ENCODE peak calls at places on chromosomes 1 and 21, in four cellular contexts. G is ACHN, A is islet precursor cell, R is NCI-H524. V is an unnamed sample.

GRCh38 chr1:93346472-93346991 is 825 bp downstream of the DR1 start:
- DNase-seq in A (peak), G (peak), R (peak), V (no peak)

GRCh38 chr1:239718997-239719628 is 332.7 kb downstream of the CHRM3 start:
- DNase-seq in G (no peak), A (no peak), R (no peak), V (no peak)

GRCh38 chr1:153277852-153278251 is 18.4 kb downstream of the LORICRIN start:
- DNase-seq in A (peak), G (peak), R (peak), V (no peak)

GRCh38 chr1:169630006-169630405 is at the start of gene SELP:
- DNase-seq in A (no peak), R (no peak), G (no peak), V (no peak)

GRCh38 chr1:98355656-98356384 is 305.7 kb upstream of the SNX7 start:
- DNase-seq in R (no peak), A (no peak), G (no peak), V (no peak)

GRCh38 chr1:198361373-198361772 is 179.1 kb downstream of the ATP6V1G3 start:
- DNase-seq in A (no peak), R (no peak), G (no peak), V (no peak)

GRCh38 chr1:109509176-109510134 is at the start of gene AMIGO1:
- DNase-seq in A (peak), R (peak), G (peak), V (peak)

GRCh38 chr1:105137543-105138444 is 1388.1 kb downstream of the AMY1C start:
- DNase-seq in G (peak), A (peak), R (peak), V (no peak)

GRCh38 chr21:38039369-38039768 is 123.1 kb upstream of the KCNJ6 start:
- DNase-seq in A (no peak), G (no peak), R (peak), V (no peak)

GRCh38 chr1:93180723-93181613 is at the start of gene CCDC18:
- DNase-seq in G (peak), R (no peak), A (no peak), V (no peak)

GRCh38 chr1:41221995-41222991 is 19.8 kb downstream of the SCMH1 start:
- DNase-seq in G (no peak), A (no peak), R (peak), V (no peak)

GRCh38 chr21:43619856-43620255 is 39.4 kb downstream of the HSF2BP start:
- DNase-seq in R (peak), A (no peak), G (peak), V (no peak)

V was measured in sciatic nerve.